ENCODE peak calls at places on chromosomes 16 and 17, in four cellular contexts. U is activated CD4-positive, alpha-beta T cell treated with anti-CD3 and anti-CD28 coated beads for 48 hours; H is GM03348; F is Peyer's patch. S is an unnamed sample.

GRCh38 chr17:42078396-42079042 is 19.8 kb downstream of the ZNF385C start:
- DNase-seq in U (no peak), H (no peak), F (no peak), S (no peak)

GRCh38 chr17:81422776-81423697 is 27.8 kb downstream of the BAHCC1 start:
- DNase-seq in H (peak), F (no peak), U (no peak), S (no peak)

GRCh38 chr16:54459509-54460235 is 173.1 kb upstream of the IRX3 start:
- DNase-seq in H (peak), F (no peak), U (no peak), S (no peak)

GRCh38 chr17:80779336-80779735 is 212.3 kb upstream of the CHMP6 start:
- DNase-seq in H (no peak), F (peak), U (no peak), S (no peak)

GRCh38 chr16:8530756-8531155 is 59.6 kb downstream of the TMEM114 start:
- DNase-seq in H (no peak), F (no peak), U (no peak), S (no peak)

GRCh38 chr16:31862761-31863160 is 10.8 kb upstream of the ZNF267 start:
- DNase-seq in H (no peak), U (no peak), F (no peak), S (no peak)

GRCh38 chr17:33297643-33298042 is 4.5 kb upstream of the ASIC2 start:
- DNase-seq in H (no peak), F (no peak), U (no peak), S (no peak)

GRCh38 chr17:29090746-29091395 is 47.9 kb downstream of the PIPOX start:
- DNase-seq in U (no peak), F (no peak), H (no peak), S (no peak)

GRCh38 chr17:54982399-54982798 is 13.8 kb downstream of the STXBP4 start:
- DNase-seq in U (no peak), H (no peak), F (no peak), S (no peak)

GRCh38 chr17:40952675-40953074 is 14.1 kb downstream of the KRT39 start:
- DNase-seq in F (no peak), U (no peak), H (peak), S (peak)

GRCh38 chr17:3964203-3965122 is at the start of gene ATP2A3:
- DNase-seq in F (peak), H (peak), U (peak), S (peak)

GRCh38 chr17:64424318-64424717 is 24.6 kb upstream of the MILR1 start:
- DNase-seq in H (no peak), U (no peak), F (no peak), S (no peak)

GRCh38 chr16:87653234-87653633 is 50.9 kb downstream of the JPH3 start:
- DNase-seq in U (peak), F (no peak), H (peak), S (peak)

GRCh38 chr16:64077242-64077641 is 1044.6 kb downstream of the CDH11 start:
- DNase-seq in U (no peak), H (no peak), F (no peak), S (peak)

GRCh38 chr17:57603978-57604377 is 141.1 kb downstream of the CCDC182 start:
- DNase-seq in F (peak), U (peak), H (no peak), S (peak)

GRCh38 chr16:52229471-52229870 is 317.5 kb downstream of the TOX3 start:
- DNase-seq in U (no peak), H (no peak), F (no peak), S (no peak)

S was measured in RPMI8226.